ENCODE peak calls at places on chromosome X, in six cellular contexts. K is stomach, O is sigmoid colon, S is A549, J is testis, Z is heart left ventricle. A is an unnamed sample.

GRCh38 chrX:95058815-95059214 is 1384.8 kb downstream of the FAM133A start:
- DNase-seq in S (no peak), Z (no peak), O (no peak), K (no peak), J (no peak), A (no peak)

GRCh38 chrX:97155809-97156208 is 272.1 kb downstream of the RPA4 start:
- DNase-seq in J (no peak), O (no peak), K (no peak), Z (no peak), S (no peak), A (no peak)

GRCh38 chrX:123590842-123591491 is 141.9 kb downstream of the THOC2 start:
- DNase-seq in O (no peak), K (no peak), J (no peak), Z (no peak), S (no peak), A (no peak)

GRCh38 chrX:115367455-115367854 is 77.9 kb downstream of the LUZP4 start:
- DNase-seq in J (no peak), Z (no peak), O (no peak), K (no peak), S (no peak), A (no peak)

GRCh38 chrX:103276581-103277002 is at the start of gene TCEAL5:
- DNase-seq in O (no peak), K (no peak), S (no peak), Z (no peak), J (peak; percentile 84), A (peak; percentile 16)

GRCh38 chrX:54442790-54443189 is 2.6 kb downstream of the TSR2 start:
- DNase-seq in O (no peak), S (no peak), K (no peak), J (no peak), Z (no peak), A (no peak)

GRCh38 chrX:72392816-72393800 is 87.4 kb upstream of the CITED1 start:
- DNase-seq in O (no peak), S (no peak), Z (no peak), K (no peak), J (no peak), A (no peak)

GRCh38 chrX:47093248-47093647 is 15.0 kb downstream of the RGN start:
- DNase-seq in Z (no peak), J (no peak), S (peak; percentile 35), K (no peak), O (no peak), A (no peak)

GRCh38 chrX:39238017-39238416 is 436.8 kb downstream of the MID1IP1 start:
- DNase-seq in S (no peak), K (no peak), O (no peak), Z (no peak), J (no peak), A (no peak)

GRCh38 chrX:96907888-96908287 is 24.2 kb downstream of the RPA4 start:
- DNase-seq in K (no peak), J (no peak), Z (no peak), S (no peak), O (no peak), A (no peak)

GRCh38 chrX:115553171-115553570 is 7.8 kb upstream of the PLS3 start:
- DNase-seq in J (no peak), S (no peak), K (no peak), O (no peak), Z (no peak), A (no peak)

GRCh38 chrX:154023276-154024000 is 3.7 kb upstream of the IRAK1 start:
- DNase-seq in J (no peak), O (peak; percentile 62), K (no peak), S (no peak), Z (no peak), A (no peak)
- TF ChIP-seq POLR2A in J (no peak), O (no peak), K (no peak), S (no peak), Z (no peak), A (no peak)

GRCh38 chrX:49877397-49878101 is 1.7 kb upstream of the USP27X start:
- DNase-seq in J (no peak), K (peak; percentile 58), Z (no peak), O (no peak), S (no peak), A (no peak)
- H3K4me3 ChIP-seq in J (no peak overlapping the region), K (no peak overlapping the region), Z (no peak overlapping the region), O (no peak overlapping the region), S (no peak overlapping the region), A (no peak overlapping the region)

GRCh38 chrX:9368262-9368661 is 96.6 kb upstream of the TBL1X start:
- DNase-seq in Z (no peak), J (no peak), S (no peak), O (no peak), K (no peak), A (no peak)
- TF ChIP-seq POLR2A in Z (no peak), J (no peak), S (no peak), O (no peak), K (no peak), A (no peak)

GRCh38 chrX:19343462-19344206 is at the start of gene PDHA1:
- DNase-seq in O (peak; percentile 96), Z (peak; percentile 96), J (peak; percentile 94), K (peak; percentile 95), S (peak; percentile 77), A (peak; percentile 92)

GRCh38 chrX:19344207-19344534 is 444 bp downstream of the PDHA1 start:
- DNase-seq in J (no peak), Z (no peak), K (no peak), S (no peak), O (no peak), A (no peak)

GRCh38 chrX:19344661-19345060 is 934 bp downstream of the PDHA1 start:
- DNase-seq in O (no peak), K (no peak), Z (no peak), J (no peak), S (no peak), A (peak; percentile 43)

GRCh38 chrX:19342331-19342906 is 1.3 kb upstream of the PDHA1 start:
- DNase-seq in Z (no peak), J (no peak), K (no peak), O (no peak), S (no peak), A (peak; percentile 36)

DNA sequence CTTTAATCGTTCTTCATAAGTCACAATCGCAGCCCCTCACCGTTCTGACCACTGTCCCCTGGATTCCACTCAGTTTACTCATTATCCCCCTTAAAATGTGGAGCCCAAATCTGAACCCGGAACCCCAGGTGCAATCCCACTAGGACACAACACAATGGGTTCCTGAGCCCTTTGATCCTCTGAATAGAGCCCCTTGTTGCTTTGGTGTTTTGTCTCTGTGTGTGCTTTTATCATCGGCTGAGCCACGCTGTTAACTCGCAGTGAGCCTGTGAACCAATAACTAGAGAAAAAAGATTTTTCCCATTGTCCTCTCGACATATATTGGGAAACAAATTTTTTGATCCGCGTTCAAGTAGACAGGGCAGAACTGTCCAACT is 654 bp upstream of the PDHA1 start:
- DNase-seq in Z (no peak), J (no peak), K (no peak), O (no peak), S (no peak), A (no peak)
- H3K4me3 ChIP-seq in Z (peak overlapping the region; percentile 76), J (peak overlapping the region; percentile 68), K (peak overlapping the region; percentile 73), O (peak overlapping the region; percentile 72), S (peak overlapping the region; percentile 86), A (no peak overlapping the region)

GRCh38 chrX:49185062-49185394 is 1.1 kb downstream of the PRICKLE3 start:
- DNase-seq in S (no peak), Z (no peak), O (no peak), J (no peak), K (no peak), A (no peak)

GRCh38 chrX:49183701-49184281 is 2.4 kb downstream of the PRICKLE3 start:
- DNase-seq in Z (no peak), S (no peak), K (no peak), J (no peak), O (peak; percentile 73), A (no peak)

GRCh38 chrX:49187028-49187394 is 838 bp upstream of the PRICKLE3 start:
- DNase-seq in Z (no peak), K (no peak), J (no peak), S (no peak), O (no peak), A (peak; percentile 25)

GRCh38 chrX:49186125-49187027 is at the start of gene PRICKLE3:
- DNase-seq in K (peak; percentile 86), J (peak; percentile 82), S (peak; percentile 60), Z (peak; percentile 91), O (peak; percentile 92), A (peak; percentile 87)

GRCh38 chrX:49184294-49185061 is 1.7 kb downstream of the PRICKLE3 start:
- DNase-seq in O (peak; percentile 97), S (peak; percentile 69), J (peak; percentile 89), K (peak; percentile 93), Z (peak; percentile 95), A (peak; percentile 90)
- TF ChIP-seq POLR2A in O (peak; percentile 77), S (peak; percentile 62), J (no peak), K (peak; percentile 17), Z (peak; percentile 65), A (peak; percentile 69)